ENCODE peak calls at places on chromosomes 13 and 19, in five cellular contexts. A is NCI-H2081; Q is stimulated activated CD4-positive, alpha-beta T cell treated with anti-CD3 and anti-CD28 coated beads, Interleukin-4, amount 100 ng/mL, for 48 hours; S is fibroblast of pulmonary artery; T is A172. I is an unnamed sample.

GRCh38 chr13:59982631-59983382 is 180.9 kb downstream of the DIAPH3 start:
- DNase-seq in A (no peak), T (no peak), Q (no peak), S (peak; percentile 31), I (peak; percentile 41)

GRCh38 chr13:110301606-110302131 is 5.3 kb downstream of the COL4A1 start:
- DNase-seq in T (peak; percentile 68), S (peak; percentile 80), A (no peak), Q (no peak), I (no peak)

GRCh38 chr13:97289514-97290298 is 67.6 kb downstream of the MBNL2 start:
- DNase-seq in Q (no peak), S (no peak), A (no peak), T (no peak), I (no peak)

GRCh38 chr19:38485541-38486285 is 52.2 kb downstream of the RYR1 start:
- DNase-seq in T (no peak), Q (no peak), A (no peak), S (no peak), I (no peak)

GRCh38 chr13:113947321-113948033 is 26.4 kb downstream of the C13orf46 start:
- DNase-seq in A (no peak), T (no peak), Q (no peak), S (peak; percentile 61), I (peak; percentile 74)

GRCh38 chr19:49469828-49470614 is 4.0 kb upstream of the FLT3LG start:
- DNase-seq in Q (peak; percentile 55), S (no peak), A (no peak), T (peak; percentile 27), I (no peak)

GRCh38 chr13:74836628-74837027 is 645.3 kb downstream of the TBC1D4 start:
- DNase-seq in Q (no peak), T (no peak), A (no peak), S (no peak), I (no peak)

GRCh38 chr19:4171676-4172075 is 10.7 kb downstream of the SIRT6 start:
- DNase-seq in A (no peak), Q (no peak), T (no peak), S (no peak), I (no peak)

GRCh38 chr13:23183292-23183691 is 2.5 kb downstream of the SGCG start:
- DNase-seq in Q (no peak), T (no peak), A (no peak), S (no peak), I (no peak)

GRCh38 chr19:4337906-4338440 is 654 bp downstream of the STAP2 start:
- DNase-seq in A (no peak), Q (no peak), T (peak; percentile 29), S (peak; percentile 54), I (peak; percentile 21)

GRCh38 chr13:74767031-74767430 is 632.8 kb upstream of the KLF12 start:
- DNase-seq in A (no peak), Q (no peak), T (no peak), S (peak; percentile 86), I (peak; percentile 79)

GRCh38 chr13:110166598-110166997 is 140.4 kb downstream of the COL4A1 start:
- DNase-seq in S (no peak), T (no peak), A (no peak), Q (no peak), I (no peak)

GRCh38 chr19:47790398-47790814 is 11.9 kb downstream of the SELENOW start:
- DNase-seq in T (peak; percentile 44), A (peak; percentile 57), S (peak; percentile 73), Q (peak; percentile 96), I (peak; percentile 63)

GRCh38 chr19:29540128-29540527 is 14.3 kb downstream of the VSTM2B start:
- DNase-seq in T (no peak), Q (no peak), S (no peak), A (no peak), I (no peak)

GRCh38 chr13:33232883-33233282 is 52.7 kb downstream of the STARD13 start:
- DNase-seq in S (no peak), Q (no peak), T (no peak), A (no peak), I (no peak)

GRCh38 chr13:106756446-106756845 is 188.5 kb upstream of the ARGLU1 start:
- DNase-seq in A (no peak), S (no peak), T (no peak), Q (no peak), I (no peak)

GRCh38 chr13:35379663-35380062 is 96.8 kb downstream of the MAB21L1 start:
- DNase-seq in S (no peak), Q (no peak), T (no peak), A (no peak), I (no peak)

GRCh38 chr19:17665058-17665457 is 23.1 kb downstream of the UNC13A start:
- DNase-seq in A (no peak), Q (no peak), T (no peak), S (no peak), I (no peak)

GRCh38 chr19:18073197-18073596 is 13.5 kb downstream of the IL12RB1 start:
- DNase-seq in S (no peak), T (no peak), Q (no peak), A (no peak), I (no peak)

GRCh38 chr19:54207908-54208783 is 7.5 kb downstream of the RPS9 start:
- DNase-seq in Q (peak; percentile 51), T (peak; percentile 40), S (peak; percentile 100), A (no peak), I (peak; percentile 88)

GRCh38 chr13:19927117-19927734 is 31.3 kb upstream of the ZMYM2 start:
- DNase-seq in Q (no peak), A (peak; percentile 11), T (peak; percentile 21), S (peak; percentile 34), I (peak; percentile 48)

GRCh38 chr13:102758842-102759241 is 14.7 kb downstream of the TEX30 start:
- DNase-seq in A (no peak), T (no peak), S (no peak), Q (no peak), I (no peak)

GRCh38 chr13:94305463-94305862 is 174.0 kb downstream of the DCT start:
- DNase-seq in Q (no peak), T (peak; percentile 55), A (no peak), S (peak; percentile 83), I (peak; percentile 70)

GRCh38 chr19:33622505-33622808 is 704 bp downstream of the CHST8 start:
- DNase-seq in A (no peak), T (no peak), S (no peak), Q (no peak), I (no peak)

GRCh38 chr13:47837104-47837880 is 163.8 kb downstream of the SUCLA2 start:
- DNase-seq in T (no peak), A (no peak), S (no peak), Q (no peak), I (no peak)

GRCh38 chr13:90738881-90739280 is 608.6 kb upstream of the MIR17HG start:
- DNase-seq in S (peak; percentile 30), Q (no peak), T (peak; percentile 8), A (no peak), I (no peak)

GRCh38 chr19:4878491-4878968 is 11.1 kb upstream of the PLIN3 start:
- DNase-seq in Q (no peak), A (peak; percentile 5), T (no peak), S (no peak), I (no peak)

GRCh38 chr13:52835071-52835793 is 13.2 kb downstream of the PCDH8 start:
- DNase-seq in T (no peak), Q (no peak), A (no peak), S (no peak), I (no peak)

GRCh38 chr13:44393391-44393790 is 19.8 kb downstream of the SERP2 start:
- DNase-seq in S (no peak), A (peak; percentile 38), Q (no peak), T (no peak), I (no peak)

GRCh38 chr13:31675521-31675953 is 63.8 kb upstream of the RXFP2 start:
- DNase-seq in Q (no peak), T (no peak), S (peak; percentile 42), A (no peak), I (peak; percentile 84)

GRCh38 chr13:65508745-65509144 is 1721.4 kb downstream of the PCDH9 start:
- DNase-seq in S (no peak), T (no peak), Q (no peak), A (no peak), I (no peak)

GRCh38 chr19:54515156-54515555 is 12.5 kb downstream of the LAIR2 start:
- DNase-seq in T (no peak), A (no peak), S (no peak), Q (no peak), I (no peak)

GRCh38 chr13:101204270-101205011 is 211.9 kb downstream of the NALCN start:
- DNase-seq in A (no peak), T (no peak), Q (no peak), S (no peak), I (peak; percentile 12)

GRCh38 chr19:49553451-49554271 is 25.9 kb downstream of the RCN3 start:
- DNase-seq in Q (no peak), S (peak; percentile 53), T (peak; percentile 18), A (no peak), I (peak; percentile 53)

GRCh38 chr19:38264486-38265212 is at the start of gene SPINT2:
- DNase-seq in Q (no peak), T (no peak), S (no peak), A (peak; percentile 95), I (no peak)

GRCh38 chr19:12886943-12887747 is at the start of gene KLF1:
- DNase-seq in Q (no peak), S (no peak), T (no peak), A (no peak), I (no peak)

GRCh38 chr19:44720945-44721344 is 22.0 kb downstream of the CEACAM16 start:
- DNase-seq in A (no peak), S (no peak), Q (no peak), T (no peak), I (peak; percentile 37)

GRCh38 chr19:14073925-14074838 is 1.6 kb downstream of the MISP3 start:
- DNase-seq in Q (no peak), A (peak; percentile 41), S (no peak), T (no peak), I (no peak)

GRCh38 chr13:81714513-81714912 is 1373.6 kb upstream of the SPRY2 start:
- DNase-seq in T (no peak), A (no peak), S (no peak), Q (no peak), I (no peak)

I was measured in fibroblast of the aortic adventitia.